ENCODE peak calls at places on chromosomes 3 and 15, in ten cellular contexts. O is GM06990, Q is adipocyte, T is brain microvascular endothelial cell, U is HepG2, C is HCT116, R is epithelial cell of esophagus, P is transverse colon, Z is IMR-90, K is astrocyte of the cerebellum. D is an unnamed sample.

GRCh38 chr15:71359246-71359645 is 244.0 kb downstream of the THSD4 start:
- DNase-seq in R (no peak), U (no peak), Q (no peak), T (no peak), O (no peak), Z (no peak), P (no peak), C (no peak), K (no peak), D (no peak)

GRCh38 chr15:74453925-74454763 is 6.8 kb downstream of the UBL7 start:
- DNase-seq in R (no peak), U (no peak), C (no peak), P (no peak), K (no peak), O (no peak), T (peak; percentile 27), Q (no peak), Z (peak; percentile 55), D (peak; percentile 47)

GRCh38 chr15:96181873-96182301 is 148.6 kb upstream of the NR2F2 start:
- DNase-seq in P (peak; percentile 33), R (peak; percentile 61), Q (peak; percentile 95), Z (peak; percentile 88), U (no peak), C (no peak), K (no peak), T (peak; percentile 69), O (no peak), D (no peak)

GRCh38 chr3:8301977-8302589 is 199.5 kb upstream of the LMCD1 start:
- DNase-seq in P (no peak), R (peak; percentile 67), C (peak; percentile 35), T (peak; percentile 50), K (peak; percentile 63), O (no peak), Z (peak; percentile 59), Q (peak; percentile 82), U (peak; percentile 31), D (peak; percentile 49)

GRCh38 chr3:194276768-194277546 is 74.2 kb downstream of the CPN2 start:
- DNase-seq in O (no peak), U (no peak), K (peak; percentile 60), T (no peak), Q (peak; percentile 53), C (no peak), P (peak; percentile 11), R (no peak), Z (peak; percentile 52), D (no peak)

GRCh38 chr3:185983495-185984141 is 45.8 kb upstream of the TRA2B start:
- DNase-seq in K (peak; percentile 38), U (peak; percentile 65), R (peak; percentile 74), T (peak; percentile 58), Z (peak; percentile 62), P (peak; percentile 75), C (peak; percentile 59), Q (peak; percentile 91), O (peak; percentile 31), D (peak; percentile 33)

GRCh38 chr3:112038863-112039262 is 4.3 kb downstream of the TMPRSS7 start:
- DNase-seq in K (no peak), U (no peak), C (no peak), P (no peak), R (peak; percentile 83), O (no peak), Z (peak; percentile 22), Q (no peak), T (no peak), D (no peak)

GRCh38 chr3:66110840-66111239 is 72.1 kb upstream of the MAGI1 start:
- DNase-seq in Z (no peak), C (no peak), P (no peak), O (no peak), K (no peak), Q (no peak), U (peak; percentile 12), T (peak; percentile 35), R (peak; percentile 29), D (no peak)

GRCh38 chr3:170641510-170642236 is 55.8 kb upstream of the SLC7A14 start:
- DNase-seq in R (no peak), P (no peak), Z (peak; percentile 46), C (no peak), T (no peak), Q (no peak), U (no peak), O (no peak), K (no peak), D (no peak)

GRCh38 chr3:31466016-31466415 is 66.7 kb upstream of the STT3B start:
- DNase-seq in P (no peak), K (peak; percentile 15), T (peak; percentile 35), U (no peak), Z (no peak), C (no peak), O (no peak), R (no peak), Q (peak; percentile 1), D (no peak)

GRCh38 chr3:64295594-64295993 is 70.3 kb upstream of the PRICKLE2 start:
- DNase-seq in T (peak; percentile 77), Z (peak; percentile 94), U (no peak), O (no peak), R (peak; percentile 85), C (no peak), Q (peak; percentile 90), P (peak; percentile 9), K (peak; percentile 91), D (no peak)

GRCh38 chr3:46184469-46184868 is 23.6 kb downstream of the CCR1 start:
- DNase-seq in R (peak; percentile 94), C (peak; percentile 23), Q (peak; percentile 47), K (peak; percentile 18), T (peak; percentile 64), P (no peak), O (no peak), U (no peak), Z (peak; percentile 64), D (no peak)

GRCh38 chr3:135143474-135143873 is 348.4 kb downstream of the EPHB1 start:
- DNase-seq in Q (no peak), T (no peak), K (no peak), O (no peak), C (no peak), P (no peak), Z (no peak), U (no peak), R (no peak), D (no peak)

GRCh38 chr3:120209425-120209824 is 75.6 kb downstream of the GPR156 start:
- DNase-seq in P (no peak), T (no peak), C (no peak), O (no peak), R (no peak), Z (no peak), K (no peak), Q (no peak), U (no peak), D (no peak)

GRCh38 chr15:99925661-99926461 is 192.6 kb upstream of the LYSMD4 start:
- DNase-seq in P (peak; percentile 83), R (peak; percentile 65), T (no peak), K (no peak), Q (peak; percentile 18), U (no peak), O (peak; percentile 55), C (peak; percentile 35), Z (no peak), D (no peak)

GRCh38 chr3:55489804-55490132 is 2.7 kb upstream of the WNT5A start:
- DNase-seq in U (no peak), K (no peak), Q (no peak), P (peak; percentile 30), O (no peak), C (no peak), R (no peak), T (no peak), Z (no peak), D (no peak)

GRCh38 chr15:25251700-25252390 is 187.0 kb downstream of the UBE3A start:
- DNase-seq in O (no peak), P (peak; percentile 3), R (no peak), T (no peak), C (no peak), Z (no peak), U (no peak), Q (no peak), K (no peak), D (no peak)

DNA sequence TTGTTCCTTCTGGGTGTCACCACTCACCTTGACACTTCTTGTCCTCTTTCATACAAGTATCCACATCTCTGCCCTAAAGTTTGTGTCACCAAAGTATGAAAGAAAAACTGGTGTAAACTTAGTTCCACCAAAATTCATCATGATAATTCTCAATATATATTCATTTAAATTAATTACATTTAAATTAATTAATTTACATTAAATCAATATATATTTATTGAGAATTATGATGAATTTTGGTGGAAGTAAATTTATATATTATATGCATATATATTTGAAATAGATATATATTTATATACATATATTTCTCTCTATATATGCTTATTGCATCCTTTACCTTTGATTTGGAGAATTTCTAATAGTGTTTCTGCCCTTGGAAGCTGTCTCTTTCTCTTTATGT is 828.3 kb downstream of the PDCD6IP start:
- DNase-seq in T (no peak), Z (no peak), R (no peak), U (no peak), K (no peak), O (no peak), Q (no peak), P (no peak), C (no peak), D (no peak)
- H3K4me3 ChIP-seq in T (no peak overlapping the region), Z (no peak overlapping the region), R (no peak overlapping the region), U (no peak overlapping the region), K (no peak overlapping the region), O (no peak overlapping the region), Q (no peak overlapping the region), P (no peak overlapping the region), C (no peak overlapping the region), D (no peak overlapping the region)

DNA sequence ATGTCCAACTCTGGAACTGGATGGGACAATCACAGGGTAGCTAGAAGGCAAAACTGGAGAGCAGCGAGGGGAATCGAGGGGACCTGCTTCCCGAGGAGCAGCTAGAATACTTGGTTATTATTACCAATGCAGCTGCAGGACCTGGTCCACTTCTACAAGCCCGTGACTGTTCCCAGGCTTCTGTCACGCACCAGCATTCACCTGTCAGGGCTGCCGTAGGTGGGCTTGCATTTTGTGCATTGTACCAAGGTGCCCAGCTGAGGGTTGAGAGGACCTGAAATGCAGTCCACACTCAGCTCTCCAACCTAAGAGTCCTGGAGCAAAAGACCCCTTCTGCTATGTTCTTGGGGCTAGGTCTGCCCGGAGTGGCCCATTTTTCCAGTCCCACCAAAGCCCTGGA is 2.3 kb downstream of the SEMA4B start:
- DNase-seq in U (no peak), C (no peak), R (no peak), P (no peak), K (no peak), T (no peak), Z (no peak), O (no peak), Q (no peak), D (no peak)
- H3K4me3 ChIP-seq in U (no peak overlapping the region), C (peak overlapping the region; percentile 97), R (peak overlapping the region; percentile 89), P (no peak overlapping the region), K (no peak overlapping the region), T (no peak overlapping the region), Z (no peak overlapping the region), O (no peak overlapping the region), Q (no peak overlapping the region), D (no peak overlapping the region)

GRCh38 chr3:157130138-157130880 is 29.6 kb downstream of the CCNL1 start:
- DNase-seq in T (peak; percentile 66), U (peak; percentile 90), P (peak; percentile 92), Z (peak; percentile 64), O (peak; percentile 25), R (peak; percentile 63), K (peak; percentile 63), C (peak; percentile 80), Q (peak; percentile 70), D (no peak)
- H3K4me3 ChIP-seq in T (peak overlapping the region; percentile 12), U (peak overlapping the region; percentile 57), P (no peak overlapping the region), Z (no peak overlapping the region), O (no peak overlapping the region), R (no peak overlapping the region), K (no peak overlapping the region), C (peak overlapping the region; percentile 36), Q (no peak overlapping the region), D (no peak overlapping the region)

GRCh38 chr3:84960994-84961393 is 2.2 kb downstream of the CADM2 start:
- DNase-seq in U (no peak), C (no peak), T (no peak), R (no peak), Z (no peak), Q (no peak), O (no peak), K (no peak), P (no peak), D (no peak)
- H3K4me3 ChIP-seq in U (no peak overlapping the region), C (no peak overlapping the region), T (no peak overlapping the region), R (no peak overlapping the region), Z (no peak overlapping the region), Q (no peak overlapping the region), O (no peak overlapping the region), K (peak overlapping the region; percentile 16), P (no peak overlapping the region), D (no peak overlapping the region)

D was measured in Jurkat, Clone E6-1.